ENCODE peak calls at places on chromosomes 2 and 18, in seven cellular contexts. I is uterus, U is pancreas, K is colonic mucosa, D is upper lobe of right lung, P is heart left ventricle, F is mammary epithelial cell. C is an unnamed sample.
A peak's percentile ranks its signal among the peaks of the same experiment; 100 is the strongest.

GRCh38 chr2:160387558-160388262 is 105.9 kb downstream of the RBMS1 start:
- DNase-seq in F (peak; percentile 84), K (peak; percentile 42), D (no peak), U (no peak), P (peak; percentile 84), I (peak; percentile 77), C (no peak)

GRCh38 chr2:144520718-144521487 is 984 bp upstream of the ZEB2 start:
- DNase-seq in F (no peak), I (no peak), K (no peak), D (no peak), P (no peak), U (no peak), C (no peak)

GRCh38 chr2:172921538-172922236 is 154.0 kb upstream of the MAP3K20 start:
- DNase-seq in D (no peak), P (no peak), F (no peak), I (no peak), U (peak; percentile 13), K (no peak), C (no peak)

GRCh38 chr18:32351014-32351413 is 119.7 kb downstream of the GAREM1 start:
- DNase-seq in I (no peak), F (no peak), P (no peak), U (no peak), K (no peak), D (no peak), C (no peak)

GRCh38 chr18:47331641-47332040 is 80.2 kb upstream of the SKOR2 start:
- DNase-seq in D (no peak), P (no peak), I (no peak), U (no peak), F (no peak), K (no peak), C (no peak)

GRCh38 chr18:76668119-76668518 is 154.2 kb upstream of the ZNF236 start:
- DNase-seq in D (no peak), F (no peak), K (no peak), U (no peak), P (no peak), I (no peak), C (no peak)

GRCh38 chr2:233381013-233381995 is 27.0 kb downstream of the DGKD start:
- DNase-seq in K (no peak), F (peak; percentile 24), I (no peak), P (no peak), D (no peak), U (no peak), C (no peak)

GRCh38 chr2:64383881-64384280 is 70.1 kb upstream of the LGALSL start:
- DNase-seq in P (no peak), U (no peak), K (no peak), F (no peak), I (no peak), D (no peak), C (no peak)

GRCh38 chr18:55328301-55328700 is 259.7 kb downstream of the TCF4 start:
- DNase-seq in P (no peak), F (no peak), I (no peak), K (no peak), U (no peak), D (no peak), C (no peak)

GRCh38 chr2:232369126-232369955 is 9.2 kb upstream of the ALPP start:
- DNase-seq in U (no peak), F (no peak), K (no peak), P (no peak), I (no peak), D (peak; percentile 52), C (no peak)

GRCh38 chr2:158473719-158474392 is 17.1 kb downstream of the PKP4 start:
- DNase-seq in U (no peak), P (no peak), D (no peak), K (no peak), I (no peak), F (no peak), C (no peak)

GRCh38 chr2:175633227-175633626 is 368.8 kb downstream of the LNPK start:
- DNase-seq in P (no peak), F (no peak), K (peak; percentile 29), U (no peak), D (no peak), I (no peak), C (no peak)

GRCh38 chr2:121189656-121190381 is 95.2 kb downstream of the TFCP2L1 start:
- DNase-seq in F (no peak), I (no peak), K (no peak), D (no peak), P (no peak), U (no peak), C (no peak)

GRCh38 chr2:159904565-159905281 is 106.7 kb upstream of the CD302 start:
- DNase-seq in D (peak; percentile 91), U (peak; percentile 72), K (peak; percentile 91), I (peak; percentile 24), P (peak; percentile 48), F (no peak), C (peak; percentile 82)

GRCh38 chr2:121480826-121481225 is 49.9 kb upstream of the RNU4ATAC start:
- DNase-seq in I (peak; percentile 18), K (no peak), D (no peak), U (no peak), F (peak; percentile 89), P (peak; percentile 37), C (no peak)

GRCh38 chr2:109143214-109144187 is 14.5 kb downstream of the SH3RF3 start:
- DNase-seq in U (no peak), I (no peak), F (no peak), K (no peak), D (no peak), P (no peak), C (peak; percentile 55)

GRCh38 chr2:127560929-127561275 is 25.4 kb downstream of the MYO7B start:
- DNase-seq in P (no peak), U (no peak), I (no peak), D (no peak), F (no peak), K (no peak), C (no peak)

GRCh38 chr18:55150001-55150400 is 190.7 kb upstream of the CCDC68 start:
- DNase-seq in I (peak; percentile 33), F (no peak), D (no peak), K (no peak), P (no peak), U (no peak), C (no peak)

GRCh38 chr2:234979204-234980167 is 27.7 kb downstream of the SH3BP4 start:
- DNase-seq in P (peak; percentile 59), K (no peak), I (no peak), U (no peak), F (no peak), D (no peak), C (no peak)

GRCh38 chr2:3595409-3595808 is 497 bp downstream of the COLEC11 start:
- DNase-seq in D (no peak), I (no peak), K (no peak), F (no peak), U (no peak), P (no peak), C (no peak)

GRCh38 chr2:194870974-194871535 is 786.0 kb upstream of the SLC39A10 start:
- DNase-seq in P (no peak), F (no peak), U (no peak), D (no peak), K (no peak), I (no peak), C (no peak)

GRCh38 chr2:194867328-194867727 is 789.7 kb upstream of the SLC39A10 start:
- DNase-seq in K (no peak), P (no peak), F (peak; percentile 8), D (no peak), U (no peak), I (no peak), C (no peak)
- TF ChIP-seq CTCF in K (no peak), P (no peak), F (peak; percentile 44), D (peak; percentile 37), U (no peak), I (peak; percentile 6), C (peak; percentile 24)

GRCh38 chr18:34548973-34549294 is 161.2 kb upstream of the DTNA start:
- DNase-seq in F (no peak), K (no peak), P (no peak), I (no peak), D (no peak), U (no peak), C (no peak)

GRCh38 chr18:34550156-34550555 is 159.9 kb upstream of the DTNA start:
- DNase-seq in P (no peak), D (no peak), U (no peak), I (no peak), F (no peak), K (no peak), C (no peak)

GRCh38 chr18:34549367-34549766 is 160.7 kb upstream of the DTNA start:
- DNase-seq in I (no peak), U (no peak), D (no peak), K (no peak), F (no peak), P (no peak), C (no peak)

GRCh38 chr18:34550902-34551301 is 159.2 kb upstream of the DTNA start:
- DNase-seq in I (no peak), D (no peak), U (no peak), K (no peak), P (no peak), F (no peak), C (no peak)

DNA sequence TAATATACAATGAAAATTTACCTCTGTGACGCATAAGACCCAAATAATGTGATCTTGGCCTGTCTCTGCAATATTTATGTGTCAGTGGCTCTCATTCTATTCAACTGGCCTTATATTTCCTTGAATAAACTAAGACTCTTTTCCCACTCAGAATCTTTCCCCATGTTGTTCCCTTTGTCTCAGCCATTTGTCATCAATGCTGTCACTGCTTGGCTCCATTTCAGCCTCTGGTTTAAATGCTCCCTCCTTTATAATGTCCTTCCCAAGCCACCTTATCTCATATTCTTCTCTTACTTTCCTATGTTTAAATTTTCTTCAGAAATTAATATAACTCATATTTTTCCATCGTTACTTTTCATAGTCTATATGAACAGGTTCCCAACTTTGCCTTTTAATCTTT is 158.3 kb upstream of the DTNA start:
- DNase-seq in P (no peak), F (no peak), U (no peak), D (no peak), K (no peak), I (no peak), C (no peak)
- H3K27ac ChIP-seq in P (no peak overlapping the region), F (no peak overlapping the region), U (no peak overlapping the region), D (no peak overlapping the region), K (no peak overlapping the region), I (no peak overlapping the region), C (no peak overlapping the region)

DNA sequence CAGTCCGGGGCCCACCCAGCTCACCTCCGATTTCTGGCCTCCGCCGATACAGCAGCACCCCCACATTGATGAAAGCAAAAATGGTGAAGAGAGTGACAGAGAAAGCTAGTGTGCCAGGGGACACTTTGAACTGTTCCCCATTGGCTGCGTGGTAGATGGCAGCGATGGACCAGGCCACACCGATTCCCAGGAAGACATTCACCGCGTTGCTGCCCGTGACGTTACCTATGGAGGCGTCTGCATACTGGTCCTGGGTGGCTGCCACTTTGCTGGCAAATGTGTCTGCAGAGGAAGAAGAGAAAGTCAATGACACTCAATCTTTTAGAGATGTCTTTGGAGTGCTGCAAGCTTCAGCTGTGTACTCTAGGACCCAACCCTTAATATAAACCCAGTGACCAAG is 336.3 kb upstream of the THUMPD2 start:
- DNase-seq in F (no peak), I (no peak), D (no peak), U (no peak), K (no peak), P (no peak), C (no peak)
- H3K27me3 ChIP-seq in F (no peaks in the 10 kb centered on the region), I (no peaks in the 10 kb centered on the region), D (no peaks in the 10 kb centered on the region), U (no peaks in the 10 kb centered on the region), K (no peaks in the 10 kb centered on the region), P (no peaks in the 10 kb centered on the region), C (no peaks in the 10 kb centered on the region)

DNA sequence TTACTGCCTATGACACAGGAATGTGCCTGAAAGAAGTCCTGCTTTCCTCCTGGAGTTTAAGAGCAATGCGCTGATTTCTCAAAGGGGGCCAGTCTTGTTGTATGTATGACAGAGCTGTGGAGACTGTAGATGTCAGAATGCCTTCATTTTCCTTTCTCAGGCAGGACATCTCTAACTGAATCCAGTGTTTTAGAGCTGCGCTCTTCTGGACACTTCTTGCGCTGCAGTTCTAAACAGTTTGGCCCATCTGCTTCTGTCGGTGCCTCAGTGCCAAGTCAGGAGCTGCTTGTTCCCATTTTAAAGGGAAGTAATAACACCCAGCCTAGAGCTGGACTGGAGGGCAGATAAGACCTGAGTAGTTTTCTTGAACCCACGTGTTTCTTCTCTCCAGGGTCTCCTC is 91.4 kb downstream of the ESCO1 start:
- DNase-seq in F (no peak), D (no peak), I (no peak), P (no peak), U (no peak), K (no peak), C (no peak)
- TF ChIP-seq CTCF in F (no peak), D (no peak), I (no peak), P (no peak), U (no peak), K (no peak), C (no peak)

C was measured in CD4-positive, alpha-beta T cell.